ENCODE peak calls at places on chromosomes 3 and 15, in five cellular contexts. F is neuronal stem cell, L is fibroblast of lung, P is bronchial epithelial cell, A is cardiac fibroblast. H is an unnamed sample.

GRCh38 chr3:115325539-115325938 is 178.5 kb upstream of the ZBTB20 start:
- DNase-seq in F (peak), L (peak), P (peak), A (peak), H (peak)

GRCh38 chr3:9340450-9341009 is 22.3 kb upstream of the THUMPD3 start:
- DNase-seq in F (no peak), L (peak), P (peak), A (peak), H (no peak)

GRCh38 chr15:70327328-70328136 is 229.8 kb upstream of the TLE3 start:
- DNase-seq in F (no peak), L (peak), P (peak), A (peak), H (no peak)

GRCh38 chr15:64009798-64010241 is 36.5 kb downstream of the DAPK2 start:
- DNase-seq in F (no peak), L (peak), P (peak), A (peak), H (no peak)

GRCh38 chr3:54488297-54488696 is 365.9 kb downstream of the CACNA2D3 start:
- DNase-seq in F (no peak), L (no peak), P (no peak), A (no peak), H (no peak)

GRCh38 chr3:133745981-133746721 is at the start of gene TF:
- DNase-seq in F (no peak), L (peak), P (no peak), A (peak), H (no peak)

GRCh38 chr15:36905908-36906307 is 194.4 kb downstream of the MEIS2 start:
- DNase-seq in F (no peak), L (peak), P (peak), A (peak), H (peak)

GRCh38 chr15:62569460-62570404 is 404.6 kb upstream of the C2CD4B start:
- DNase-seq in F (no peak), L (peak), P (peak), A (peak), H (peak)

GRCh38 chr3:49279376-49279775 is 2.3 kb upstream of the C3orf62 start:
- DNase-seq in F (no peak), L (peak), P (peak), A (peak), H (no peak)

GRCh38 chr3:42701371-42702065 is 1.1 kb downstream of the HHATL start:
- DNase-seq in F (peak), L (peak), P (no peak), A (peak), H (no peak)

GRCh38 chr3:107604057-107604802 is 81.5 kb downstream of the BBX start:
- DNase-seq in F (no peak), L (peak), P (no peak), A (peak), H (no peak)

GRCh38 chr15:23566070-23567050 is 886 bp downstream of the MKRN3 start:
- DNase-seq in F (no peak), L (peak), P (no peak), A (no peak), H (no peak)

GRCh38 chr15:70356919-70357318 is 259.2 kb upstream of the TLE3 start:
- DNase-seq in F (no peak), L (peak), P (no peak), A (no peak), H (no peak)

GRCh38 chr15:83106994-83107840 is at the start of gene TM6SF1:
- DNase-seq in F (no peak), L (no peak), P (no peak), A (no peak), H (no peak)

GRCh38 chr3:136465296-136465695 is 215.2 kb downstream of the PCCB start:
- DNase-seq in F (no peak), L (peak), P (no peak), A (peak), H (no peak)

GRCh38 chr15:100112061-100112420 is 229.7 kb downstream of the ADAMTS17 start:
- DNase-seq in F (no peak), L (no peak), P (no peak), A (no peak), H (no peak)

GRCh38 chr3:53235545-53235944 is 20.3 kb downstream of the TKT start:
- DNase-seq in F (no peak), L (no peak), P (no peak), A (no peak), H (no peak)

GRCh38 chr15:62413786-62414185 is 248.7 kb upstream of the C2CD4B start:
- DNase-seq in F (no peak), L (no peak), P (no peak), A (peak), H (no peak)

GRCh38 chr3:170128977-170129431 is 52.5 kb downstream of the PHC3 start:
- DNase-seq in F (no peak), L (peak), P (peak), A (peak), H (no peak)

GRCh38 chr3:59386165-59386564 is 336.3 kb upstream of the CFAP20DC start:
- DNase-seq in F (no peak), L (no peak), P (peak), A (no peak), H (no peak)

GRCh38 chr15:101028772-101029438 is 109.7 kb downstream of the LRRK1 start:
- DNase-seq in F (no peak), L (no peak), P (no peak), A (no peak), H (no peak)

GRCh38 chr3:12766541-12766940 is 7.5 kb upstream of the TMEM40 start:
- DNase-seq in F (no peak), L (no peak), P (no peak), A (no peak), H (no peak)

GRCh38 chr3:179450321-179450720 is 949 bp downstream of the GNB4 start:
- DNase-seq in F (no peak), L (peak), P (no peak), A (peak), H (no peak)
- H3K4me3 ChIP-seq in F (no peak), L (peak), P (peak), A (peak), H (peak)

GRCh38 chr15:51076142-51076897 is 18.4 kb downstream of the TNFAIP8L3 start:
- DNase-seq in F (no peak), L (no peak), P (no peak), A (no peak), H (no peak)

GRCh38 chr15:51076898-51077564 is 17.7 kb downstream of the TNFAIP8L3 start:
- DNase-seq in F (no peak), L (peak), P (no peak), A (peak), H (no peak)

GRCh38 chr15:51079226-51079625 is 15.5 kb downstream of the TNFAIP8L3 start:
- DNase-seq in F (no peak), L (no peak), P (no peak), A (no peak), H (no peak)

GRCh38 chr15:51075364-51075763 is 19.3 kb downstream of the TNFAIP8L3 start:
- DNase-seq in F (no peak), L (no peak), P (no peak), A (no peak), H (no peak)

GRCh38 chr15:51077565-51078153 is 17.0 kb downstream of the TNFAIP8L3 start:
- DNase-seq in F (peak), L (peak), P (peak), A (peak), H (no peak)
- H3K4me3 ChIP-seq in F (peak), L (no peak), P (no peak), A (no peak), H (peak)

GRCh38 chr3:150744041-150745026 is 18.6 kb downstream of the SIAH2 start:
- DNase-seq in F (no peak), L (no peak), P (peak), A (no peak), H (no peak)
- H3K4me3 ChIP-seq in F (no peak), L (no peak), P (no peak), A (no peak), H (no peak)

GRCh38 chr3:15063238-15063637 is 1.9 kb downstream of the MRPS25 start:
- DNase-seq in F (no peak), L (no peak), P (no peak), A (no peak), H (no peak)
- H3K4me3 ChIP-seq in F (no peak), L (no peak), P (no peak), A (no peak), H (peak)

GRCh38 chr15:85457392-85457968 is 77.1 kb downstream of the AKAP13 start:
- DNase-seq in F (no peak), L (no peak), P (peak), A (no peak), H (no peak)

GRCh38 chr15:85454403-85454802 is 74.0 kb downstream of the AKAP13 start:
- DNase-seq in F (no peak), L (no peak), P (peak), A (no peak), H (no peak)

GRCh38 chr15:85456798-85457197 is 76.4 kb downstream of the AKAP13 start:
- DNase-seq in F (no peak), L (no peak), P (no peak), A (no peak), H (no peak)

GRCh38 chr15:85453144-85453872 is 72.9 kb downstream of the AKAP13 start:
- DNase-seq in F (no peak), L (no peak), P (no peak), A (no peak), H (no peak)

DNA sequence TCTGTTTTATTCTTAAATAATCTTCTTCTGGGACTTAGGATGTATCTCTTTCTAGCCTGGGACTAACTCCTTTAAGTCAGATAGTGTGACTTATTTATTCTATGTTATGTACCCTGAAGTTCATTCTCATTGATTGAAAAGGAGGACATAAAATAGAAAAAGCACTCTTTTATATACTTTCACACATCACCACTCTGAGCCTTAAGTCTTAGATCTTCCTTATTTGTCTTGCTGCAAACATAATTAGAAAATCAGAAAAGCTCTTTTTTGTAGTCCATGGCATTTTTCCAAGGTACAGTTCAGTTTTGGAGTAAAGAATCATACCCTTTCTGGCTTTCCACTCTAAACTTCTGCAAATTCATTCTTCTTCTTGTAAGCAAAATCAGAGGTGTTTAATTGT is 75.4 kb downstream of the AKAP13 start:
- DNase-seq in F (no peak), L (no peak), P (no peak), A (no peak), H (no peak)
- H3K4me3 ChIP-seq in F (no peak), L (no peak), P (no peak), A (no peak), H (no peak)

DNA sequence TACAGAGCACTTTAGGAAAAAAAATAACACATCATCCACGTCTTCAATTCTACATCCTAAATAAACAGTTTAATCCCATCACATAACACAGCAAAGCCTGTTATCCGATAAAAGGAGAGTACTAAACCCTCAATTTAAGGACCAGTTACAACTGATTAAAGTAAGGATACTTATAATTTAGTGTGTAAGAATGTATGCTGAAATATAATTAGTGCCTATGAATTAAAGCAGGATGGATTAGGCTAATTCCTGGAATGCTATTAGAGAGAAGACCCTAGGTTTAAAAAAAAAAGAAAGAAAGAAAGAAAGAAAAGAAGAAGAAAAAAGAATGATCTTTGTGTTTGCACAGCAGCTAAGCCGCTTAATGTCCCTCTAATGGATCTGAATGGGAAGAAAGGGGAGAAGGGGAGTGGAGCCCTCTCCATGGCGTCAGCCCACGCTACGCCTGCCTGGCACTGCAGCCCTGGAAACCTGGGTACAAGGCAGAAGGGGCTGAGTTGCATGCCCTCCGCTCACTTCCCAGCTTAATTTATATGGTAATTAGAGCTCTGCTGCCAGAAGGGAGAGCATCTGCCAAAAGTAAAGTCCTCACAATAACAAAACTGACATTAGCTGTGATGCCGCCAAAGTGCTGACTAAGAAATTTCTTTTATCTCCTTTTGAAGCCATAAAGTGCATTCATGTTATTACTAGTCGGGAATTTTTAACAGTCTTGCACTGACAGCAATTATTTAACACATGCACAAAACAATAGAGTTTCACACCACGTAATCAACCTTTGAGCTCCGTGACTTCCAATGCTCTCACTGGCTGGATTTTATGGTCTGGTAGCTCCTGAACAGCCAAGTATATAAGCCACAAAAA is 89.9 kb downstream of the FSIP1 start:
- DNase-seq in F (peak), L (peak), P (peak), A (peak), H (peak)
- H3K4me3 ChIP-seq in F (no peak), L (no peak), P (no peak), A (no peak), H (peak)

GRCh38 chr15:74627766-74628165 is 12.1 kb downstream of the CLK3 start:
- DNase-seq in F (no peak), L (no peak), P (no peak), A (no peak), H (no peak)
- H3K4me3 ChIP-seq in F (no peak), L (no peak), P (no peak), A (no peak), H (no peak)